ENCODE peak calls at places on chromosomes 11 and 22, in seven cellular contexts. One of them, this sample, is unnamed.
A peak's percentile ranks its signal among the peaks of the same experiment; 100 is the strongest.

GRCh38 chr11:2833051-2833937 is 52.3 kb downstream of the CDKN1C start:
- DNase-seq in ovary: no peak
- DNase-seq in endothelial cell of umbilical vein: no peak
- DNase-seq in tibial nerve: no peak
- DNase-seq in mammary epithelial cell: no peak
- DNase-seq in HL-60: no peak
- DNase-seq in endothelial cell: no peak
- DNase-seq in this sample: no peak

GRCh38 chr11:12848413-12848812 is 160.7 kb upstream of the RASSF10 start:
- DNase-seq in ovary: no peak
- DNase-seq in endothelial cell of umbilical vein: no peak
- DNase-seq in tibial nerve: no peak
- DNase-seq in mammary epithelial cell: no peak
- DNase-seq in HL-60: no peak
- DNase-seq in endothelial cell: no peak
- DNase-seq in this sample: no peak

GRCh38 chr11:57240757-57241156 is 3.7 kb upstream of the APLNR start:
- DNase-seq in ovary: no peak
- DNase-seq in endothelial cell of umbilical vein: no peak
- DNase-seq in tibial nerve: no peak
- DNase-seq in mammary epithelial cell: no peak
- DNase-seq in HL-60: no peak
- DNase-seq in endothelial cell: no peak
- DNase-seq in this sample: no peak

GRCh38 chr11:66548041-66548440 is 1.3 kb downstream of the ACTN3 start:
- DNase-seq in ovary: no peak
- DNase-seq in endothelial cell of umbilical vein: no peak
- DNase-seq in tibial nerve: no peak
- DNase-seq in mammary epithelial cell: no peak
- DNase-seq in HL-60: no peak
- DNase-seq in endothelial cell: no peak
- DNase-seq in this sample: no peak

GRCh38 chr11:17413414-17414316 is 25.2 kb upstream of the KCNJ11 start:
- DNase-seq in ovary: no peak
- DNase-seq in endothelial cell of umbilical vein: no peak
- DNase-seq in tibial nerve: no peak
- DNase-seq in mammary epithelial cell: no peak
- DNase-seq in HL-60: no peak
- DNase-seq in endothelial cell: no peak
- DNase-seq in this sample: peak; percentile 85

GRCh38 chr22:42803454-42803853 is 53.6 kb downstream of the ARFGAP3 start:
- DNase-seq in ovary: no peak
- DNase-seq in endothelial cell of umbilical vein: no peak
- DNase-seq in tibial nerve: no peak
- DNase-seq in mammary epithelial cell: no peak
- DNase-seq in HL-60: no peak
- DNase-seq in endothelial cell: no peak
- DNase-seq in this sample: no peak

GRCh38 chr11:101049123-101049522 is 80.5 kb downstream of the PGR start:
- DNase-seq in ovary: no peak
- DNase-seq in endothelial cell of umbilical vein: no peak
- DNase-seq in tibial nerve: no peak
- DNase-seq in mammary epithelial cell: peak; percentile 70
- DNase-seq in HL-60: no peak
- DNase-seq in endothelial cell: no peak
- DNase-seq in this sample: no peak

GRCh38 chr11:115238802-115239201 is 265.4 kb downstream of the CADM1 start:
- DNase-seq in ovary: no peak
- DNase-seq in endothelial cell of umbilical vein: no peak
- DNase-seq in tibial nerve: no peak
- DNase-seq in mammary epithelial cell: no peak
- DNase-seq in HL-60: no peak
- DNase-seq in endothelial cell: no peak
- DNase-seq in this sample: no peak

GRCh38 chr22:50205781-50206569 is 5.2 kb downstream of the SELENOO start:
- DNase-seq in ovary: no peak
- DNase-seq in endothelial cell of umbilical vein: no peak
- DNase-seq in tibial nerve: no peak
- DNase-seq in mammary epithelial cell: no peak
- DNase-seq in HL-60: no peak
- DNase-seq in endothelial cell: no peak
- DNase-seq in this sample: no peak

GRCh38 chr11:120401506-120401905 is 65.3 kb downstream of the ARHGEF12 start:
- DNase-seq in ovary: no peak
- DNase-seq in endothelial cell of umbilical vein: no peak
- DNase-seq in tibial nerve: no peak
- DNase-seq in mammary epithelial cell: peak; percentile 71
- DNase-seq in HL-60: no peak
- DNase-seq in endothelial cell: no peak
- DNase-seq in this sample: no peak

GRCh38 chr11:104830080-104830479 is 68.2 kb downstream of the CASP12 start:
- DNase-seq in ovary: no peak
- DNase-seq in endothelial cell of umbilical vein: peak; percentile 43
- DNase-seq in tibial nerve: no peak
- DNase-seq in mammary epithelial cell: peak; percentile 58
- DNase-seq in HL-60: no peak
- DNase-seq in endothelial cell: no peak
- DNase-seq in this sample: no peak

GRCh38 chr22:31218565-31219262 is 6.6 kb downstream of the LIMK2 start:
- DNase-seq in ovary: no peak
- DNase-seq in endothelial cell of umbilical vein: no peak
- DNase-seq in tibial nerve: no peak
- DNase-seq in mammary epithelial cell: peak; percentile 45
- DNase-seq in HL-60: no peak
- DNase-seq in endothelial cell: no peak
- DNase-seq in this sample: no peak

GRCh38 chr22:29934596-29934995 is 51.6 kb downstream of the MTMR3 start:
- DNase-seq in ovary: no peak
- DNase-seq in endothelial cell of umbilical vein: no peak
- DNase-seq in tibial nerve: no peak
- DNase-seq in mammary epithelial cell: no peak
- DNase-seq in HL-60: no peak
- DNase-seq in endothelial cell: no peak
- DNase-seq in this sample: no peak

GRCh38 chr11:65743928-65744698 is 23.5 kb upstream of the RNASEH2C start:
- DNase-seq in ovary: no peak
- DNase-seq in endothelial cell of umbilical vein: peak; percentile 28
- DNase-seq in tibial nerve: no peak
- DNase-seq in mammary epithelial cell: no peak
- DNase-seq in HL-60: peak; percentile 51
- DNase-seq in endothelial cell: peak; percentile 6
- DNase-seq in this sample: peak; percentile 60

GRCh38 chr11:96324912-96325311 is 18.1 kb downstream of the MAML2 start:
- DNase-seq in ovary: no peak
- DNase-seq in endothelial cell of umbilical vein: no peak
- DNase-seq in tibial nerve: no peak
- DNase-seq in mammary epithelial cell: peak; percentile 55
- DNase-seq in HL-60: no peak
- DNase-seq in endothelial cell: no peak
- DNase-seq in this sample: no peak

GRCh38 chr22:27331526-27332281 is 469.9 kb downstream of the MN1 start:
- DNase-seq in ovary: peak; percentile 76
- DNase-seq in endothelial cell of umbilical vein: peak; percentile 62
- DNase-seq in tibial nerve: peak; percentile 4
- DNase-seq in mammary epithelial cell: no peak
- DNase-seq in HL-60: no peak
- DNase-seq in endothelial cell: peak; percentile 54
- DNase-seq in this sample: no peak

GRCh38 chr11:9039194-9039593 is 35.4 kb upstream of the NRIP3 start:
- DNase-seq in ovary: no peak
- DNase-seq in endothelial cell of umbilical vein: no peak
- DNase-seq in tibial nerve: no peak
- DNase-seq in mammary epithelial cell: peak; percentile 51
- DNase-seq in HL-60: peak; percentile 25
- DNase-seq in endothelial cell: no peak
- DNase-seq in this sample: no peak

GRCh38 chr11:112961146-112961668 is at the start of gene NCAM1:
- DNase-seq in ovary: peak; percentile 86
- DNase-seq in endothelial cell of umbilical vein: peak; percentile 34
- DNase-seq in tibial nerve: peak; percentile 12
- DNase-seq in mammary epithelial cell: peak; percentile 61
- DNase-seq in HL-60: peak; percentile 16
- DNase-seq in endothelial cell: peak; percentile 94
- DNase-seq in this sample: peak; percentile 64

GRCh38 chr11:17855531-17856290 is 121.1 kb downstream of the KCNC1 start:
- DNase-seq in ovary: no peak
- DNase-seq in endothelial cell of umbilical vein: no peak
- DNase-seq in tibial nerve: no peak
- DNase-seq in mammary epithelial cell: no peak
- DNase-seq in HL-60: no peak
- DNase-seq in endothelial cell: no peak
- DNase-seq in this sample: no peak

GRCh38 chr22:37932401-37932800 is 21.0 kb downstream of the C22orf23 start:
- DNase-seq in ovary: no peak
- DNase-seq in endothelial cell of umbilical vein: no peak
- DNase-seq in tibial nerve: no peak
- DNase-seq in mammary epithelial cell: no peak
- DNase-seq in HL-60: no peak
- DNase-seq in endothelial cell: no peak
- DNase-seq in this sample: no peak

GRCh38 chr11:3837793-3838192 is 3.0 kb downstream of the RHOG start:
- DNase-seq in ovary: no peak
- DNase-seq in endothelial cell of umbilical vein: no peak
- DNase-seq in tibial nerve: peak; percentile 50
- DNase-seq in mammary epithelial cell: no peak
- DNase-seq in HL-60: peak; percentile 92
- DNase-seq in endothelial cell: peak; percentile 37
- DNase-seq in this sample: no peak

GRCh38 chr11:92717240-92717639 is 252.2 kb upstream of the MTNR1B start:
- DNase-seq in ovary: no peak
- DNase-seq in endothelial cell of umbilical vein: no peak
- DNase-seq in tibial nerve: no peak
- DNase-seq in mammary epithelial cell: peak; percentile 34
- DNase-seq in HL-60: no peak
- DNase-seq in endothelial cell: no peak
- DNase-seq in this sample: no peak

GRCh38 chr11:57818812-57819211 is 57.2 kb downstream of the CTNND1 start:
- DNase-seq in ovary: no peak
- DNase-seq in endothelial cell of umbilical vein: no peak
- DNase-seq in tibial nerve: no peak
- DNase-seq in mammary epithelial cell: no peak
- DNase-seq in HL-60: no peak
- DNase-seq in endothelial cell: no peak
- DNase-seq in this sample: no peak

GRCh38 chr11:112396092-112396491 is 135.4 kb upstream of the PLET1 start:
- DNase-seq in ovary: no peak
- DNase-seq in endothelial cell of umbilical vein: no peak
- DNase-seq in tibial nerve: no peak
- DNase-seq in mammary epithelial cell: no peak
- DNase-seq in HL-60: no peak
- DNase-seq in endothelial cell: no peak
- DNase-seq in this sample: no peak

GRCh38 chr22:30245181-30245984 is 1.2 kb downstream of the LIF start:
- DNase-seq in ovary: no peak
- DNase-seq in endothelial cell of umbilical vein: no peak
- DNase-seq in tibial nerve: no peak
- DNase-seq in mammary epithelial cell: peak; percentile 50
- DNase-seq in HL-60: no peak
- DNase-seq in endothelial cell: no peak
- DNase-seq in this sample: peak; percentile 78

GRCh38 chr11:100739636-100740035 is 52.5 kb downstream of the ARHGAP42 start:
- DNase-seq in ovary: no peak
- DNase-seq in endothelial cell of umbilical vein: peak; percentile 88
- DNase-seq in tibial nerve: no peak
- DNase-seq in mammary epithelial cell: no peak
- DNase-seq in HL-60: no peak
- DNase-seq in endothelial cell: peak; percentile 38
- DNase-seq in this sample: no peak

GRCh38 chr11:61460986-61461385 is 31.1 kb downstream of the SDHAF2 start:
- DNase-seq in ovary: no peak
- DNase-seq in endothelial cell of umbilical vein: no peak
- DNase-seq in tibial nerve: no peak
- DNase-seq in mammary epithelial cell: no peak
- DNase-seq in HL-60: no peak
- DNase-seq in endothelial cell: no peak
- DNase-seq in this sample: no peak
- TF ChIP-seq CTCF in ovary: no peak
- TF ChIP-seq CTCF in endothelial cell of umbilical vein: no peak
- TF ChIP-seq CTCF in tibial nerve: no peak
- TF ChIP-seq CTCF in mammary epithelial cell: no peak
- TF ChIP-seq CTCF in HL-60: no peak
- TF ChIP-seq CTCF in endothelial cell: no peak
- TF ChIP-seq CTCF in this sample: no peak

GRCh38 chr11:29310706-29311342 is 706.0 kb downstream of the KCNA4 start:
- DNase-seq in ovary: no peak
- DNase-seq in endothelial cell of umbilical vein: no peak
- DNase-seq in tibial nerve: no peak
- DNase-seq in mammary epithelial cell: peak; percentile 22
- DNase-seq in HL-60: no peak
- DNase-seq in endothelial cell: no peak
- DNase-seq in this sample: no peak
- TF ChIP-seq CTCF in ovary: no peak
- TF ChIP-seq CTCF in endothelial cell of umbilical vein: no peak
- TF ChIP-seq CTCF in tibial nerve: no peak
- TF ChIP-seq CTCF in mammary epithelial cell: no peak
- TF ChIP-seq CTCF in HL-60: no peak
- TF ChIP-seq CTCF in endothelial cell: no peak
- TF ChIP-seq CTCF in this sample: no peak

GRCh38 chr11:132028380-132029240 is 658.2 kb downstream of the NTM start:
- DNase-seq in ovary: no peak
- DNase-seq in endothelial cell of umbilical vein: peak; percentile 74
- DNase-seq in tibial nerve: no peak
- DNase-seq in mammary epithelial cell: no peak
- DNase-seq in HL-60: peak; percentile 15
- DNase-seq in endothelial cell: peak; percentile 45
- DNase-seq in this sample: no peak
- TF ChIP-seq CTCF in ovary: no peak
- TF ChIP-seq CTCF in endothelial cell of umbilical vein: peak; percentile 65
- TF ChIP-seq CTCF in tibial nerve: peak; percentile 51
- TF ChIP-seq CTCF in mammary epithelial cell: peak; percentile 64
- TF ChIP-seq CTCF in HL-60: peak; percentile 24
- TF ChIP-seq CTCF in endothelial cell: peak; percentile 69
- TF ChIP-seq CTCF in this sample: no peak

GRCh38 chr11:14420223-14420622 is 61.2 kb upstream of the RRAS2 start:
- DNase-seq in ovary: no peak
- DNase-seq in endothelial cell of umbilical vein: no peak
- DNase-seq in tibial nerve: no peak
- DNase-seq in mammary epithelial cell: no peak
- DNase-seq in HL-60: no peak
- DNase-seq in endothelial cell: no peak
- DNase-seq in this sample: no peak

GRCh38 chr11:14423633-14424032 is 64.7 kb upstream of the RRAS2 start:
- DNase-seq in ovary: no peak
- DNase-seq in endothelial cell of umbilical vein: peak; percentile 42
- DNase-seq in tibial nerve: no peak
- DNase-seq in mammary epithelial cell: no peak
- DNase-seq in HL-60: no peak
- DNase-seq in endothelial cell: no peak
- DNase-seq in this sample: no peak

GRCh38 chr11:14424096-14424495 is 65.1 kb upstream of the RRAS2 start:
- DNase-seq in ovary: no peak
- DNase-seq in endothelial cell of umbilical vein: peak; percentile 40
- DNase-seq in tibial nerve: no peak
- DNase-seq in mammary epithelial cell: no peak
- DNase-seq in HL-60: no peak
- DNase-seq in endothelial cell: no peak
- DNase-seq in this sample: no peak

GRCh38 chr11:14422814-14423182 is 63.8 kb upstream of the RRAS2 start:
- DNase-seq in ovary: no peak
- DNase-seq in endothelial cell of umbilical vein: no peak
- DNase-seq in tibial nerve: no peak
- DNase-seq in mammary epithelial cell: no peak
- DNase-seq in HL-60: no peak
- DNase-seq in endothelial cell: no peak
- DNase-seq in this sample: no peak

GRCh38 chr11:14422052-14422813 is 63.2 kb upstream of the RRAS2 start:
- DNase-seq in ovary: peak; percentile 87
- DNase-seq in endothelial cell of umbilical vein: peak; percentile 98
- DNase-seq in tibial nerve: peak; percentile 44
- DNase-seq in mammary epithelial cell: peak; percentile 89
- DNase-seq in HL-60: no peak
- DNase-seq in endothelial cell: peak; percentile 71
- DNase-seq in this sample: peak; percentile 83
- TF ChIP-seq CTCF in ovary: no peak
- TF ChIP-seq CTCF in endothelial cell of umbilical vein: no peak
- TF ChIP-seq CTCF in tibial nerve: no peak
- TF ChIP-seq CTCF in mammary epithelial cell: no peak
- TF ChIP-seq CTCF in HL-60: no peak
- TF ChIP-seq CTCF in endothelial cell: no peak
- TF ChIP-seq CTCF in this sample: no peak

This sample was measured in mucosa of descending colon.